ENCODE peak calls at places on chromosomes 7 and 10, in eight cellular contexts. H, L, I, A, B, R, P and O are unnamed samples.

GRCh38 chr7:75937958-75938786 is 23.2 kb downstream of the POR start:
- DNase-seq in B (peak), R (no peak), P (peak), I (no peak), L (no peak), H (peak), A (peak), O (peak)

GRCh38 chr10:21173964-21174669 is 277.0 kb upstream of the NEBL start:
- DNase-seq in B (peak), A (peak), H (peak), L (peak), R (no peak), I (no peak), P (no peak), O (peak)

GRCh38 chr10:57972783-57973182 is 294.9 kb downstream of the IPMK start:
- DNase-seq in H (no peak), I (no peak), A (peak), L (no peak), R (no peak), P (peak), B (no peak), O (peak)

GRCh38 chr7:2198206-2198605 is 34.5 kb downstream of the MAD1L1 start:
- DNase-seq in P (no peak), L (no peak), B (no peak), I (no peak), R (no peak), A (no peak), H (no peak), O (no peak)

GRCh38 chr10:102677736-102678354 is 33.6 kb downstream of the TRIM8 start:
- DNase-seq in B (no peak), P (no peak), R (no peak), A (no peak), L (peak), H (no peak), I (no peak), O (no peak)

GRCh38 chr7:134814730-134815364 is 35.4 kb downstream of the CALD1 start:
- DNase-seq in B (no peak), L (no peak), P (no peak), A (no peak), H (no peak), R (no peak), I (no peak), O (no peak)

GRCh38 chr7:150941983-150942590 is 36.0 kb downstream of the KCNH2 start:
- DNase-seq in R (peak), L (no peak), P (peak), H (no peak), I (no peak), A (no peak), B (peak), O (no peak)

GRCh38 chr10:63487990-63488389 is 22.2 kb upstream of the JMJD1C start:
- DNase-seq in B (no peak), H (no peak), P (no peak), A (no peak), L (no peak), I (no peak), R (no peak), O (no peak)

GRCh38 chr7:70756789-70757188 is 375.2 kb upstream of the GALNT17 start:
- DNase-seq in I (no peak), H (no peak), L (no peak), B (no peak), R (no peak), A (no peak), P (no peak), O (no peak)

GRCh38 chr7:130930260-130930659 is 196.3 kb upstream of the KLF14 start:
- DNase-seq in A (no peak), B (no peak), I (no peak), P (no peak), R (no peak), L (no peak), H (no peak), O (no peak)

GRCh38 chr7:20779041-20779440 is 7.6 kb downstream of the SP8 start:
- DNase-seq in I (no peak), L (no peak), A (no peak), H (no peak), P (no peak), B (no peak), R (no peak), O (no peak)

GRCh38 chr10:113993489-113993932 is 50.2 kb upstream of the ADRB1 start:
- DNase-seq in A (no peak), R (no peak), P (no peak), B (peak), H (peak), I (no peak), L (no peak), O (no peak)

GRCh38 chr7:43112941-43113621 is 634 bp downstream of the HECW1 start:
- DNase-seq in L (no peak), P (no peak), B (peak), A (peak), R (no peak), H (peak), I (no peak), O (peak)

GRCh38 chr10:35598379-35598778 is 6.8 kb upstream of the GJD4 start:
- DNase-seq in B (no peak), R (no peak), P (no peak), I (no peak), H (no peak), L (no peak), A (peak), O (peak)

GRCh38 chr10:21138769-21139324 is 241.7 kb upstream of the NEBL start:
- DNase-seq in R (no peak), A (no peak), I (no peak), B (no peak), H (no peak), L (no peak), P (no peak), O (no peak)

GRCh38 chr7:16727736-16728135 is 25.8 kb upstream of the TSPAN13 start:
- DNase-seq in B (no peak), H (no peak), I (no peak), L (no peak), A (peak), R (no peak), P (peak), O (no peak)

GRCh38 chr10:72175166-72175565 is 40.6 kb upstream of the ANAPC16 start:
- DNase-seq in I (no peak), B (no peak), P (peak), R (no peak), L (no peak), A (peak), H (peak), O (peak)

GRCh38 chr10:126350216-126350992 is 37.9 kb downstream of the ADAM12 start:
- DNase-seq in P (peak), B (no peak), I (no peak), L (no peak), A (peak), H (peak), R (no peak), O (peak)

GRCh38 chr10:77114181-77114821 is 523.3 kb downstream of the KCNMA1 start:
- DNase-seq in I (no peak), H (no peak), R (no peak), P (no peak), A (no peak), B (no peak), L (no peak), O (no peak)

GRCh38 chr10:15374156-15374555 is 3.1 kb upstream of the FAM171A1 start:
- DNase-seq in I (no peak), H (no peak), L (no peak), B (no peak), R (no peak), P (no peak), A (no peak), O (no peak)

GRCh38 chr7:155412416-155413253 is 45.3 kb upstream of the EN2 start:
- DNase-seq in B (no peak), I (no peak), R (no peak), H (peak), P (peak), A (peak), L (peak), O (peak)

GRCh38 chr10:18216482-18216881 is 76.3 kb downstream of the CACNB2 start:
- DNase-seq in A (peak), R (no peak), H (peak), I (no peak), B (no peak), P (peak), L (no peak), O (peak)

GRCh38 chr10:69382382-69383117 is 34.2 kb downstream of the TACR2 start:
- DNase-seq in R (peak), A (peak), P (peak), B (no peak), H (peak), L (no peak), I (no peak), O (peak)

GRCh38 chr10:6406220-6407033 is 173.6 kb downstream of the PRKCQ start:
- DNase-seq in H (peak), P (peak), A (peak), L (peak), I (no peak), R (no peak), B (no peak), O (peak)

GRCh38 chr7:153943428-153944370 is 108.5 kb upstream of the DPP6 start:
- DNase-seq in H (no peak), P (no peak), I (no peak), A (no peak), R (no peak), B (no peak), L (no peak), O (no peak)

GRCh38 chr7:27095897-27096755 is at the start of gene HOXA1:
- DNase-seq in H (peak), I (peak), B (peak), P (peak), L (peak), R (no peak), A (peak), O (peak)

GRCh38 chr7:29207023-29207422 is 12.4 kb downstream of the CHN2 start:
- DNase-seq in H (no peak), B (no peak), I (no peak), L (no peak), P (no peak), A (no peak), R (no peak), O (no peak)

GRCh38 chr7:94838717-94839116 is 68.7 kb upstream of the PPP1R9A start:
- DNase-seq in H (peak), L (no peak), R (no peak), P (no peak), B (no peak), I (no peak), A (no peak), O (no peak)

GRCh38 chr10:77355844-77356243 is 281.8 kb downstream of the KCNMA1 start:
- DNase-seq in A (peak), B (no peak), R (no peak), I (no peak), H (no peak), P (peak), L (no peak), O (peak)

GRCh38 chr10:132743925-132744490 is 41.9 kb downstream of the NKX6-2 start:
- DNase-seq in A (no peak), R (no peak), B (no peak), L (no peak), H (peak), P (no peak), I (no peak), O (peak)

GRCh38 chr7:108114117-108114841 is 15.9 kb downstream of the LAMB4 start:
- DNase-seq in I (no peak), A (peak), H (no peak), R (no peak), B (no peak), L (no peak), P (no peak), O (no peak)

GRCh38 chr10:101961591-101962498 is 94.1 kb downstream of the ARMH3 start:
- DNase-seq in H (peak), R (no peak), B (peak), I (no peak), A (peak), L (no peak), P (peak), O (peak)

GRCh38 chr10:34626158-34626557 is 188.9 kb downstream of the PARD3 start:
- DNase-seq in I (no peak), H (no peak), L (no peak), P (no peak), R (no peak), B (no peak), A (no peak), O (no peak)

GRCh38 chr10:69901022-69901421 is 99.3 kb downstream of the COL13A1 start:
- DNase-seq in R (no peak), I (no peak), H (no peak), A (no peak), P (no peak), L (no peak), B (no peak), O (no peak)